ENCODE peak calls at places on chromosomes 11 and 22, in ten cellular contexts. A is heart left ventricle, C is right lobe of liver, F is A549, S is tibial nerve, Z is sigmoid colon, L is body of pancreas, D is endothelial cell of umbilical vein, W is GM12878, R is adrenal gland. H is an unnamed sample.

GRCh38 chr11:130032931-130033330 is 30.3 kb upstream of the PRDM10 start:
- DNase-seq in A (no peak), C (no peak), F (no peak), S (no peak), Z (no peak), L (no peak), D (no peak), W (no peak), R (no peak), H (no peak)

GRCh38 chr11:72720806-72721205 is 31.4 kb downstream of the ARAP1 start:
- DNase-seq in A (no peak), C (no peak), F (no peak), S (no peak), Z (no peak), L (peak; percentile 40), D (peak; percentile 37), W (no peak), R (no peak), H (no peak)

GRCh38 chr11:106218096-106218495 is 140.6 kb downstream of the AASDHPPT start:
- DNase-seq in A (no peak), C (no peak), F (no peak), S (no peak), Z (no peak), L (no peak), D (no peak), W (no peak), R (no peak), H (no peak)

GRCh38 chr11:72575533-72576170 is 98.6 kb downstream of the PDE2A start:
- DNase-seq in A (no peak), C (no peak), F (no peak), S (no peak), Z (peak; percentile 54), L (no peak), D (no peak), W (no peak), R (peak; percentile 9), H (no peak)

GRCh38 chr11:121696177-121696863 is 243.6 kb upstream of the SORL1-AS1 start:
- DNase-seq in A (peak; percentile 53), C (no peak), F (no peak), S (no peak), Z (peak; percentile 64), L (peak; percentile 56), D (no peak), W (no peak), R (no peak), H (no peak)

GRCh38 chr11:66956689-66957290 is 1.4 kb downstream of the PC start:
- DNase-seq in A (peak; percentile 47), C (peak; percentile 63), F (no peak), S (peak; percentile 25), Z (peak; percentile 70), L (no peak), D (no peak), W (no peak), R (no peak), H (no peak)

GRCh38 chr11:26150046-26150445 is 181.9 kb upstream of the ANO3 start:
- DNase-seq in A (no peak), C (no peak), F (no peak), S (no peak), Z (no peak), L (no peak), D (no peak), W (no peak), R (no peak), H (no peak)

GRCh38 chr11:93741094-93741881 is at the start of the genes C11orf54 and TAF1D:
- DNase-seq in A (peak; percentile 98), C (peak; percentile 98), F (peak; percentile 75), S (peak; percentile 93), Z (peak; percentile 99), L (peak; percentile 99), D (peak; percentile 98), W (peak; percentile 93), R (peak; percentile 98), H (peak; percentile 99)

GRCh38 chr11:105903113-105903512 is 118.9 kb downstream of the MSANTD4 start:
- DNase-seq in A (no peak), C (no peak), F (no peak), S (no peak), Z (no peak), L (no peak), D (no peak), W (no peak), R (no peak), H (no peak)

GRCh38 chr11:351411-351810 is 17.9 kb upstream of the B4GALNT4 start:
- DNase-seq in A (no peak), C (no peak), F (no peak), S (no peak), Z (no peak), L (no peak), D (no peak), W (no peak), R (no peak), H (no peak)

DNA sequence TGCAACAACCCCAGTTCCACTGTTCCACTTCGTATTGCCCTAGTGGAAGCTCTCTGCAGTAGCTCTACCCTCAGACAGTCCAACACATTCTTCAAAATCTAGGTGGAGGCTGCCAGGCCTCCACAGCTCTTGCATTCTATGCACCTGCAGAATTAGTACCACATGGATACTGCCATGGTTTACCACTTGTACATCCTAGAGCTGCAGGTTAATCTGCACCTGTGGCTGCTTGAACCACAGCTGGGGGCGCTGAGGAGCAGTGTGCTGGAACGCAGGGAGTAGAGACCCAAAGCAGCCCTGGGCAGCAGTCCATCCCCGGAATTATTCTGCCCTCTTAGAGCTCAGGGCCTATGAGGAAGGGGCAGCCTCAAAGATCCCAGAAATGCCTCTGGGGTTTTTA is 4.3 kb upstream of the CTSC start:
- DNase-seq in A (no peak), C (no peak), F (no peak), S (no peak), Z (no peak), L (no peak), D (no peak), W (no peak), R (no peak), H (no peak)
- TF ChIP-seq CTCF in A (no peak), C (no peak), F (no peak), S (no peak), Z (no peak), L (no peak), D (no peak), W (peak; percentile 22), R (no peak), H (no peak)

GRCh38 chr22:17638432-17639237 is at the start of gene BCL2L13:
- DNase-seq in A (peak; percentile 95), C (peak; percentile 97), F (peak; percentile 75), S (peak; percentile 85), Z (peak; percentile 96), L (peak; percentile 95), D (peak; percentile 85), W (peak; percentile 57), R (peak; percentile 91), H (peak; percentile 96)
- TF ChIP-seq POLR2A in A (peak; percentile 93), C (peak; percentile 98), F (peak; percentile 71), S (peak; percentile 96), Z (peak; percentile 97), L (peak; percentile 97), D (peak; percentile 76), W (peak; percentile 94), R (peak; percentile 87), H (peak; percentile 89)

GRCh38 chr11:12457030-12457600 is 79.7 kb downstream of the PARVA start:
- DNase-seq in A (no peak), C (no peak), F (no peak), S (no peak), Z (no peak), L (no peak), D (no peak), W (no peak), R (no peak), H (no peak)

GRCh38 chr11:12458042-12458441 is 80.7 kb downstream of the PARVA start:
- DNase-seq in A (no peak), C (no peak), F (no peak), S (no peak), Z (peak; percentile 88), L (no peak), D (no peak), W (no peak), R (no peak), H (no peak)

GRCh38 chr11:12459374-12459773 is 82.0 kb downstream of the PARVA start:
- DNase-seq in A (no peak), C (no peak), F (no peak), S (no peak), Z (no peak), L (no peak), D (no peak), W (no peak), R (no peak), H (peak; percentile 29)

GRCh38 chr11:12461516-12461915 is 84.1 kb downstream of the PARVA start:
- DNase-seq in A (no peak), C (no peak), F (no peak), S (no peak), Z (no peak), L (no peak), D (no peak), W (no peak), R (no peak), H (no peak)

DNA sequence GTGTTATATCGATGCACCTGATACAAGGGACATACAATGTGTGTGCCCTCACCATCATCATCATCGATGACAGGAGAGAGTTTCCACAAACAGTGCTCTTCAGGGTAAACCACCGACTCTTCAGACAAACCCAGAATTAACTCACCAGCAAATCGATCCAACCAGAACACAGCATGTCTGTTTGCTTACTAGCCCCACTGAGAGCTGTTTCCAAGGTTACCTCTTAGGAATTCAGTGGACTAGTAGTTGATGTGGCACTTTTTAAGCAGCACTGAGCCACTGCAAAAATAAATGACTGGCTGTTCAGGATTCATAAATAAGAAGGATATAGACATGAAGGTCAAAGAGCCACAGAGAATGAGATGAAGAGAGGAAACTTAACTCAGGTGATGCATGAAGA is 83.1 kb downstream of the PARVA start:
- DNase-seq in A (no peak), C (no peak), F (no peak), S (no peak), Z (no peak), L (no peak), D (no peak), W (no peak), R (no peak), H (no peak)
- H3K9me3 ChIP-seq in A (no peaks in the 10 kb centered on the region), C (no peaks in the 10 kb centered on the region), F (peaks cover 9% of the 10 kb centered on the region), S (peaks cover 4% of the 10 kb centered on the region), Z (no peaks in the 10 kb centered on the region), L (no peaks in the 10 kb centered on the region), D (no peaks in the 10 kb centered on the region), W (no peaks in the 10 kb centered on the region), R (no peaks in the 10 kb centered on the region), H (peaks cover 3% of the 10 kb centered on the region)

GRCh38 chr11:114059278-114059983 is at the start of gene ZBTB16:
- DNase-seq in A (peak; percentile 93), C (peak; percentile 94), F (no peak), S (peak; percentile 79), Z (peak; percentile 98), L (peak; percentile 90), D (peak; percentile 83), W (no peak), R (peak; percentile 92), H (no peak)
- TF ChIP-seq CTCF in A (peak; percentile 38), C (peak; percentile 33), F (no peak), S (peak; percentile 68), Z (no peak), L (peak; percentile 59), D (peak; percentile 4), W (no peak), R (peak; percentile 27), H (peak; percentile 29)

GRCh38 chr11:45997599-45997998 is 75.1 kb downstream of the LARGE2 start:
- DNase-seq in A (no peak), C (no peak), F (no peak), S (no peak), Z (no peak), L (peak; percentile 40), D (no peak), W (no peak), R (no peak), H (no peak)
- TF ChIP-seq POLR2A in A (no peak), C (no peak), F (no peak), S (no peak), Z (no peak), L (no peak), D (no peak), W (no peak), R (no peak), H (no peak)

H was measured in vagina.